ENCODE peak calls at places on chromosomes 13 and 19, in seven cellular contexts. P, Q, C, N, B, G and O are unnamed samples.

GRCh38 chr13:76934671-76935070 is 13.6 kb upstream of the ACOD1 start:
- DNase-seq in P (no peak), Q (no peak), C (no peak), N (no peak), B (no peak), G (no peak), O (no peak)

GRCh38 chr19:3556978-3557460 is 367 bp downstream of the MFSD12 start:
- DNase-seq in P (no peak), Q (no peak), C (peak), N (peak), B (no peak), G (peak), O (no peak)

GRCh38 chr13:110170020-110170790 is 136.8 kb downstream of the COL4A1 start:
- DNase-seq in P (no peak), Q (no peak), C (no peak), N (no peak), B (no peak), G (no peak), O (no peak)

GRCh38 chr19:49829721-49830120 is 11.6 kb downstream of the MED25 start:
- DNase-seq in P (no peak), Q (no peak), C (no peak), N (no peak), B (no peak), G (no peak), O (no peak)

GRCh38 chr13:35953537-35954206 is 177.5 kb downstream of the DCLK1 start:
- DNase-seq in P (peak), Q (no peak), C (peak), N (no peak), B (peak), G (peak), O (peak)

GRCh38 chr13:51881296-51881695 is 19.5 kb downstream of the CCDC70 start:
- DNase-seq in P (no peak), Q (no peak), C (no peak), N (no peak), B (no peak), G (no peak), O (no peak)

GRCh38 chr19:21586341-21587116 is 81.1 kb downstream of the ZNF429 start:
- DNase-seq in P (no peak), Q (no peak), C (peak), N (no peak), B (peak), G (no peak), O (no peak)

GRCh38 chr13:66845393-66845792 is 384.7 kb downstream of the PCDH9 start:
- DNase-seq in P (no peak), Q (no peak), C (no peak), N (no peak), B (no peak), G (no peak), O (no peak)

GRCh38 chr13:101624210-101624922 is 171.9 kb downstream of the ITGBL1 start:
- DNase-seq in P (peak), Q (peak), C (peak), N (no peak), B (peak), G (peak), O (peak)